ENCODE peak calls at places on chromosomes 7 and 10, in four cellular contexts. N is right cardiac atrium, R is neuronal stem cell, D is fibroblast of lung. E is an unnamed sample.

GRCh38 chr10:128001886-128002285 is 95.0 kb downstream of the PTPRE start:
- DNase-seq in R (no peak), N (no peak), D (no peak), E (no peak)

GRCh38 chr7:151322893-151323292 is 18.7 kb upstream of the NUB1 start:
- DNase-seq in D (no peak), R (no peak), N (no peak), E (no peak)

GRCh38 chr10:81135851-81136250 is 598.1 kb downstream of the SH2D4B start:
- DNase-seq in R (no peak), D (no peak), N (no peak), E (no peak)

GRCh38 chr7:157485361-157485831 is 148.6 kb downstream of the DNAJB6 start:
- DNase-seq in R (no peak), D (no peak), N (no peak), E (no peak)

GRCh38 chr10:22659901-22660300 is 54.5 kb downstream of the PIP4K2A start:
- DNase-seq in D (no peak), R (no peak), N (no peak), E (no peak)

GRCh38 chr10:49279015-49279880 is 19.7 kb upstream of the C10orf71 start:
- DNase-seq in D (no peak), N (no peak), R (no peak), E (no peak)

GRCh38 chr7:150666412-150666811 is 19.1 kb upstream of the GIMAP2 start:
- DNase-seq in R (no peak), D (no peak), N (no peak), E (no peak)

GRCh38 chr7:93736970-93737369 is 153.6 kb downstream of the TFPI2 start:
- DNase-seq in N (no peak), D (no peak), R (no peak), E (no peak)

GRCh38 chr10:21456160-21456559 is 69.3 kb downstream of the SKIDA1 start:
- DNase-seq in N (no peak), R (no peak), D (no peak), E (no peak)

GRCh38 chr7:116347151-116347832 is 137.0 kb downstream of the TES start:
- DNase-seq in D (no peak), N (no peak), R (no peak), E (no peak)

GRCh38 chr10:10196701-10197100 is 821.0 kb upstream of the CELF2 start:
- DNase-seq in N (no peak), R (no peak), D (no peak), E (no peak)

GRCh38 chr7:138166681-138167080 is 90.4 kb downstream of the AKR1D1 start:
- DNase-seq in R (no peak), N (no peak), D (peak; percentile 19), E (no peak)
- H3K9me3 ChIP-seq in R (peaks cover 50% of the 10 kb centered on the region), N (no peaks in the 10 kb centered on the region), D (no peaks in the 10 kb centered on the region), E (peaks cover 8% of the 10 kb centered on the region)

GRCh38 chr7:832292-832967 is at the start of gene SUN1:
- DNase-seq in D (peak; percentile 85), N (no peak), R (no peak), E (peak; percentile 59)
- H3K4me1 ChIP-seq in D (peaks cover 17% of the 10 kb centered on the region), N (peaks cover 23% of the 10 kb centered on the region), R (no peaks in the 10 kb centered on the region), E (peaks cover 29% of the 10 kb centered on the region)

GRCh38 chr7:99116151-99116550 is 27.8 kb downstream of the SMURF1 start:
- DNase-seq in N (no peak), R (no peak), D (no peak), E (no peak)
- H3K9me3 ChIP-seq in N (no peaks in the 10 kb centered on the region), R (peaks cover 42% of the 10 kb centered on the region), D (no peaks in the 10 kb centered on the region), E (no peaks in the 10 kb centered on the region)

GRCh38 chr10:104334965-104335650 is 3.2 kb downstream of the ITPRIP start:
- DNase-seq in R (no peak), D (no peak), N (peak; percentile 32), E (no peak)

GRCh38 chr10:104333037-104333727 is 5.1 kb downstream of the ITPRIP start:
- DNase-seq in D (no peak), N (peak; percentile 58), R (no peak), E (peak; percentile 59)

GRCh38 chr10:104332243-104333036 is 5.8 kb downstream of the ITPRIP start:
- DNase-seq in D (peak; percentile 53), R (no peak), N (peak; percentile 50), E (no peak)

GRCh38 chr10:104334561-104334960 is 3.7 kb downstream of the ITPRIP start:
- DNase-seq in R (no peak), D (no peak), N (peak; percentile 16), E (no peak)

GRCh38 chr10:104333728-104334373 is 4.4 kb downstream of the ITPRIP start:
- DNase-seq in N (peak; percentile 46), R (no peak), D (no peak), E (no peak)
- H3K4me1 ChIP-seq in N (peaks cover 54% of the 10 kb centered on the region), R (peaks cover 53% of the 10 kb centered on the region), D (peaks cover 51% of the 10 kb centered on the region), E (peaks cover 83% of the 10 kb centered on the region)

GRCh38 chr7:20183086-20183485 is 34.1 kb downstream of the MACC1 start:
- DNase-seq in N (no peak), D (peak; percentile 37), R (no peak), E (no peak)

GRCh38 chr7:20188551-20188950 is 28.6 kb downstream of the MACC1 start:
- DNase-seq in N (no peak), R (no peak), D (no peak), E (no peak)

GRCh38 chr7:20190588-20190987 is 26.6 kb downstream of the MACC1 start:
- DNase-seq in N (no peak), D (no peak), R (no peak), E (no peak)

GRCh38 chr7:20189852-20190251 is 27.3 kb downstream of the MACC1 start:
- DNase-seq in R (no peak), D (no peak), N (no peak), E (no peak)

GRCh38 chr7:20185988-20186387 is 31.2 kb downstream of the MACC1 start:
- DNase-seq in N (no peak), D (no peak), R (no peak), E (no peak)
- H3K9me3 ChIP-seq in N (no peaks in the 10 kb centered on the region), D (no peaks in the 10 kb centered on the region), R (peaks cover 3% of the 10 kb centered on the region), E (no peaks in the 10 kb centered on the region)

DNA sequence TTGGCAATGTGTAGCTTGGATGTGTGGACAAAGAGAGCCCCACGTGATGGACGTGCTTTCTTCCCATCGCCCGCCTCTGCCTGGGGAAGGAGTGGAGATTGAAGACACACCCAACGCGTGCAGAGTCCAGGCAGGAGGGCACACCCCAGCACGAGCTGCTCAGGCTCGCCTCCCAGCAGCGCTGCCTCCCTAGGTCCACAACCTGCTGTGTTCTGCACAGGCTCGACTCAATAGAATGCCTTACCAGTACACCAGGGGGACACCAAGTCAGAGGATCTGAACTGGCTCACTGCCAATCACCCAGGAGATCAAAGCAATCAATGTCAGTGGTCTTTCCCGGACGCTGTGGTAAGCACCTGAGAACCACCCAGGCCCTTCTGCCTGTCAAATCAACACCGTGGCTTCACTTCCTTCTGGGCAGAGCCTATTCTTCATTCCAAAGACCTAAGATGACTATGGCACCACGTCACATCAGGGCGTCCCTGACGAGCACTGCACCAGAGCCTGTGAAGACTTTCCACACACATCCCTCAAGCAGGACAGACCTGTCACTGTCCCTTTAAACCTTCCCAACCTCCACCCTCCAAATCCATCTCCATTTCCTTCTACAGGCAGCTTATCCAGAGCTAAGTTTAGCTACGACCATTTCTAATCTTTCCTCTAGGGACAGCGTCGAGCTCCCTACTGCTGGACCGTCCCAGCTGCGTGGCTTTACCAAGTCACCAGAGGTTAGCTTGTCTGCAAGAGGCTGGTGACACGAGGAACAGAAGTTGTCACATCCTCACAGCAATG is 72.3 kb downstream of the AMZ1 start:
- DNase-seq in D (peak; percentile 44), R (peak; percentile 21), N (peak; percentile 77), E (no peak)
- H3K4me1 ChIP-seq in D (peaks cover 58% of the 10 kb centered on the region), R (peaks cover 16% of the 10 kb centered on the region), N (peaks cover 20% of the 10 kb centered on the region), E (peaks cover 27% of the 10 kb centered on the region)

GRCh38 chr7:256461-256940 is 33.5 kb upstream of the FOXL3 start:
- DNase-seq in D (no peak), N (peak; percentile 56), R (no peak), E (no peak)
- H3K9me3 ChIP-seq in D (no peaks in the 10 kb centered on the region), N (no peaks in the 10 kb centered on the region), R (peaks cover 16% of the 10 kb centered on the region), E (no peaks in the 10 kb centered on the region)

DNA sequence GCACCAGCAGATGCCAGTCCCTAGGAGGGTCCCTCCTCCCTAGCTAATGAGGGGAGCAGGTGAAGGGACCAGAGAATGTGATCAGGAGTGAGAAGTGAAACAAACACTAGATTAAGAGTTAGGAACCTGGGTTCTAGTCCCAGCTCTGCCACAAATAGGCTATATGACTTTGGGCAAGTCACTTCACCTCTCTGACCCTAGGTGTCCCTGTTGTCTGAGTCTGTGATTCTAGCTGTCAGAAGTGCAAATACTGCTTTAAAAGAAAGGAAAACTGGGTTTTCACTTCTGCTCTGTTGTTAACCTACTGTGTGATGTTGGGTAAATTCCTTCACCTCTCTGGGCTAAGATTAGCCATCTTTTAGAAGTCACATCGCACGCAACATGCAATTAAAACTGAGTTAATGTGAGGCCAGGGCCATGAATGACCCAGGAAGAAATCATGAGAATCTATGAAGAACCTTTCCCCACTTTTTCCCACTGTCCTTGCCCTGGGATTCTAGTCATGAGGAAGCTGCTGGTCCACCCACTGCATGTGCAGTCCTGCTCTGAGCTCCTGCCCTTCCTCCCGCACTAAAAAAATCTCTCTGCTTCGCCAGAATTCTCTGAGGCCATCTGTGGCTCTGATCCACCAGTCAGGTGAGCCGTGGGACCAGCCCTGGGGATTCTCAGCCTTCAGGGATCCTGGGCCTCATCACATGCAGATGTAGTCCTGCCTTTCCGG is 181.8 kb downstream of the PLXNA4 start:
- DNase-seq in N (no peak), D (no peak), R (no peak), E (peak; percentile 9)
- H3K4me1 ChIP-seq in N (peaks cover 22% of the 10 kb centered on the region), D (peaks cover 2% of the 10 kb centered on the region), R (no peaks in the 10 kb centered on the region), E (no peaks in the 10 kb centered on the region)

GRCh38 chr10:131777921-131778320 is 122.9 kb upstream of the PPP2R2D start:
- DNase-seq in N (no peak), D (no peak), R (no peak), E (no peak)

GRCh38 chr10:131778385-131778784 is 122.4 kb upstream of the PPP2R2D start:
- DNase-seq in D (no peak), R (no peak), N (no peak), E (no peak)

GRCh38 chr10:131778842-131779241 is 122.0 kb upstream of the PPP2R2D start:
- DNase-seq in R (no peak), D (no peak), N (no peak), E (no peak)

GRCh38 chr10:131781076-131781475 is 119.7 kb upstream of the PPP2R2D start:
- DNase-seq in R (no peak), D (no peak), N (no peak), E (no peak)

GRCh38 chr10:131779661-131780394 is 121.0 kb upstream of the PPP2R2D start:
- DNase-seq in D (no peak), N (no peak), R (no peak), E (no peak)
- H3K9me3 ChIP-seq in D (no peaks in the 10 kb centered on the region), N (no peaks in the 10 kb centered on the region), R (peaks cover 18% of the 10 kb centered on the region), E (peaks cover 9% of the 10 kb centered on the region)

GRCh38 chr7:73829505-73829904 is 1.3 kb upstream of the CLDN4 start:
- DNase-seq in N (no peak), D (no peak), R (no peak), E (no peak)

GRCh38 chr7:73829921-73830617 is 727 bp upstream of the CLDN4 start:
- DNase-seq in N (no peak), R (no peak), D (no peak), E (no peak)

GRCh38 chr7:73827568-73828106 is 3.2 kb upstream of the CLDN4 start:
- DNase-seq in R (no peak), D (no peak), N (peak; percentile 66), E (no peak)

GRCh38 chr7:73828972-73829371 is 1.8 kb upstream of the CLDN4 start:
- DNase-seq in D (no peak), N (no peak), R (no peak), E (no peak)

GRCh38 chr7:73828107-73828803 is 2.5 kb upstream of the CLDN4 start:
- DNase-seq in D (peak; percentile 63), R (no peak), N (no peak), E (no peak)
- H3K4me1 ChIP-seq in D (peaks cover 15% of the 10 kb centered on the region), R (peaks cover 2% of the 10 kb centered on the region), N (no peaks in the 10 kb centered on the region), E (peaks cover 38% of the 10 kb centered on the region)

E was measured in CD4-positive, CD25-positive, alpha-beta regulatory T cell.